ENCODE peak calls at places on chromosomes 11 and 22, in six cellular contexts. W is H54, F is NB4, Q is IMR-90, P is body of pancreas, K is stomach. D is an unnamed sample.

GRCh38 chr22:50627914-50628542 is at the start of gene ARSA:
- DNase-seq in W (no peak), F (peak; percentile 87), Q (peak; percentile 81), P (peak; percentile 86), K (peak; percentile 82), D (peak; percentile 81)

GRCh38 chr22:30867746-30868662 is 100.6 kb downstream of the MORC2 start:
- DNase-seq in W (no peak), F (no peak), Q (no peak), P (peak; percentile 2), K (no peak), D (no peak)

GRCh38 chr11:119694334-119694733 is 34.7 kb downstream of the NECTIN1 start:
- DNase-seq in W (no peak), F (peak; percentile 91), Q (no peak), P (peak; percentile 82), K (peak; percentile 63), D (no peak)

GRCh38 chr11:126815111-126815510 is 185.5 kb downstream of the KIRREL3 start:
- DNase-seq in W (no peak), F (no peak), Q (peak; percentile 72), P (no peak), K (no peak), D (no peak)

GRCh38 chr22:28761449-28761755 is 11.1 kb upstream of the CCDC117 start:
- DNase-seq in W (no peak), F (no peak), Q (no peak), P (no peak), K (no peak), D (no peak)

GRCh38 chr11:93054881-93055280 is 85.4 kb downstream of the MTNR1B start:
- DNase-seq in W (peak; percentile 15), F (peak; percentile 60), Q (peak; percentile 99), P (no peak), K (no peak), D (no peak)

GRCh38 chr22:37258810-37259472 is 14.9 kb upstream of the RAC2 start:
- DNase-seq in W (no peak), F (no peak), Q (no peak), P (no peak), K (no peak), D (no peak)

GRCh38 chr11:30258679-30259078 is 27.9 kb downstream of the FSHB start:
- DNase-seq in W (no peak), F (no peak), Q (no peak), P (no peak), K (no peak), D (no peak)

GRCh38 chr11:9575531-9576240 is 2.2 kb downstream of the WEE1 start:
- DNase-seq in W (no peak), F (no peak), Q (no peak), P (no peak), K (no peak), D (no peak)

GRCh38 chr11:59866397-59866796 is at the start of gene TCN1:
- DNase-seq in W (no peak), F (peak; percentile 93), Q (no peak), P (no peak), K (no peak), D (no peak)

GRCh38 chr11:18721576-18722292 is 4.3 kb downstream of the IGSF22 start:
- DNase-seq in W (peak; percentile 63), F (peak; percentile 60), Q (peak; percentile 34), P (peak; percentile 62), K (peak; percentile 40), D (peak; percentile 28)

GRCh38 chr11:27672836-27673464 is 27.3 kb downstream of the BDNF start:
- DNase-seq in W (no peak), F (no peak), Q (peak; percentile 70), P (no peak), K (no peak), D (no peak)

GRCh38 chr11:82557274-82557673 is 176.4 kb downstream of the FAM181B start:
- DNase-seq in W (no peak), F (no peak), Q (no peak), P (peak; percentile 8), K (no peak), D (no peak)

GRCh38 chr11:405323-405975 is 9.3 kb downstream of the SIGIRR start:
- DNase-seq in W (no peak), F (no peak), Q (no peak), P (peak; percentile 53), K (peak; percentile 64), D (no peak)

GRCh38 chr11:20032577-20033265 is 127.6 kb downstream of the DBX1 start:
- DNase-seq in W (no peak), F (no peak), Q (no peak), P (no peak), K (no peak), D (no peak)

GRCh38 chr11:35163209-35163608 is 24.2 kb downstream of the CD44 start:
- DNase-seq in W (no peak), F (no peak), Q (no peak), P (no peak), K (no peak), D (no peak)

GRCh38 chr11:35167451-35167954 is 28.5 kb downstream of the CD44 start:
- DNase-seq in W (no peak), F (no peak), Q (no peak), P (no peak), K (no peak), D (no peak)

GRCh38 chr11:35166369-35167360 is 27.7 kb downstream of the CD44 start:
- DNase-seq in W (peak; percentile 44), F (no peak), Q (peak; percentile 93), P (no peak), K (no peak), D (no peak)

GRCh38 chr11:35163707-35164496 is 24.9 kb downstream of the CD44 start:
- DNase-seq in W (no peak), F (no peak), Q (peak; percentile 31), P (no peak), K (no peak), D (no peak)

GRCh38 chr11:35165416-35166368 is 26.7 kb downstream of the CD44 start:
- DNase-seq in W (no peak), F (peak; percentile 65), Q (peak; percentile 50), P (peak; percentile 34), K (peak; percentile 46), D (no peak)
- TF ChIP-seq POLR2A in W (no peak), F (no peak), Q (no peak), P (no peak), K (no peak), D (no peak)

GRCh38 chr22:41500303-41500702 is 31.4 kb downstream of the ACO2 start:
- DNase-seq in W (no peak), F (no peak), Q (no peak), P (no peak), K (no peak), D (no peak)
- TF ChIP-seq POLR2A in W (no peak), F (no peak), Q (no peak), P (no peak), K (no peak), D (no peak)

GRCh38 chr11:75582935-75583709 is 21.1 kb downstream of the SERPINH1 start:
- DNase-seq in W (peak; percentile 80), F (peak; percentile 81), Q (peak; percentile 66), P (peak; percentile 67), K (peak; percentile 46), D (no peak)
- TF ChIP-seq POLR2A in W (peak; percentile 64), F (peak; percentile 31), Q (peak; percentile 53), P (peak; percentile 48), K (no peak), D (no peak)

GRCh38 chr11:11841605-11842425 is at the start of gene USP47:
- DNase-seq in W (peak; percentile 43), F (peak; percentile 90), Q (peak; percentile 70), P (peak; percentile 95), K (peak; percentile 92), D (peak; percentile 87)
- TF ChIP-seq POLR2A in W (peak; percentile 94), F (peak; percentile 67), Q (peak; percentile 80), P (peak; percentile 86), K (no peak), D (peak; percentile 70)